ENCODE peak calls at places on chromosomes 6 and 20, in six cellular contexts. One of them, this sample, is unnamed.

GRCh38 chr6:107634147-107635057 is 144.5 kb downstream of the SOBP start:
- DNase-seq in HT-29: no peak
- DNase-seq in activated CD4-positive, alpha-beta T cell treated with anti-CD3 and anti-CD28 coated beads, Interleukin-2, amount 50 U/mL, for 24 hours: no peak
- DNase-seq in A549: no peak
- DNase-seq in psoas muscle: peak; percentile 27
- DNase-seq in activated B cell treated with CpG ODN at 0.5 μM for 24 hours: peak; percentile 37
- DNase-seq in this sample: no peak

GRCh38 chr20:30811896-30812671 is 445.4 kb upstream of the DEFB115 start:
- DNase-seq in HT-29: no peak
- DNase-seq in activated CD4-positive, alpha-beta T cell treated with anti-CD3 and anti-CD28 coated beads, Interleukin-2, amount 50 U/mL, for 24 hours: no peak
- DNase-seq in A549: no peak
- DNase-seq in psoas muscle: no peak
- DNase-seq in activated B cell treated with CpG ODN at 0.5 μM for 24 hours: no peak
- DNase-seq in this sample: no peak

GRCh38 chr20:45368221-45368980 is 5.4 kb downstream of the SYS1 start:
- DNase-seq in HT-29: no peak
- DNase-seq in activated CD4-positive, alpha-beta T cell treated with anti-CD3 and anti-CD28 coated beads, Interleukin-2, amount 50 U/mL, for 24 hours: no peak
- DNase-seq in A549: no peak
- DNase-seq in psoas muscle: no peak
- DNase-seq in activated B cell treated with CpG ODN at 0.5 μM for 24 hours: peak; percentile 52
- DNase-seq in this sample: no peak

GRCh38 chr6:42406296-42407280 is 45.1 kb downstream of the TRERF1 start:
- DNase-seq in HT-29: no peak
- DNase-seq in activated CD4-positive, alpha-beta T cell treated with anti-CD3 and anti-CD28 coated beads, Interleukin-2, amount 50 U/mL, for 24 hours: no peak
- DNase-seq in A549: no peak
- DNase-seq in psoas muscle: no peak
- DNase-seq in activated B cell treated with CpG ODN at 0.5 μM for 24 hours: no peak
- DNase-seq in this sample: no peak

GRCh38 chr20:37336369-37337207 is 9.4 kb upstream of the SRC start:
- DNase-seq in HT-29: no peak
- DNase-seq in activated CD4-positive, alpha-beta T cell treated with anti-CD3 and anti-CD28 coated beads, Interleukin-2, amount 50 U/mL, for 24 hours: peak; percentile 27
- DNase-seq in A549: no peak
- DNase-seq in psoas muscle: peak; percentile 56
- DNase-seq in activated B cell treated with CpG ODN at 0.5 μM for 24 hours: peak; percentile 50
- DNase-seq in this sample: no peak

GRCh38 chr6:99522531-99522930 is 7.3 kb upstream of the USP45 start:
- DNase-seq in HT-29: no peak
- DNase-seq in activated CD4-positive, alpha-beta T cell treated with anti-CD3 and anti-CD28 coated beads, Interleukin-2, amount 50 U/mL, for 24 hours: no peak
- DNase-seq in A549: peak; percentile 68
- DNase-seq in psoas muscle: peak; percentile 22
- DNase-seq in activated B cell treated with CpG ODN at 0.5 μM for 24 hours: no peak
- DNase-seq in this sample: no peak

GRCh38 chr6:134207431-134207830 is 110.5 kb downstream of the SGK1 start:
- DNase-seq in HT-29: no peak
- DNase-seq in activated CD4-positive, alpha-beta T cell treated with anti-CD3 and anti-CD28 coated beads, Interleukin-2, amount 50 U/mL, for 24 hours: no peak
- DNase-seq in A549: no peak
- DNase-seq in psoas muscle: no peak
- DNase-seq in activated B cell treated with CpG ODN at 0.5 μM for 24 hours: no peak
- DNase-seq in this sample: no peak

GRCh38 chr6:28337103-28337520 is 1.2 kb upstream of the ZSCAN31 start:
- DNase-seq in HT-29: no peak
- DNase-seq in activated CD4-positive, alpha-beta T cell treated with anti-CD3 and anti-CD28 coated beads, Interleukin-2, amount 50 U/mL, for 24 hours: no peak
- DNase-seq in A549: no peak
- DNase-seq in psoas muscle: no peak
- DNase-seq in activated B cell treated with CpG ODN at 0.5 μM for 24 hours: no peak
- DNase-seq in this sample: no peak

GRCh38 chr6:4066029-4066755 is 12.7 kb downstream of the FAM217A start:
- DNase-seq in HT-29: peak; percentile 6
- DNase-seq in activated CD4-positive, alpha-beta T cell treated with anti-CD3 and anti-CD28 coated beads, Interleukin-2, amount 50 U/mL, for 24 hours: no peak
- DNase-seq in A549: no peak
- DNase-seq in psoas muscle: no peak
- DNase-seq in activated B cell treated with CpG ODN at 0.5 μM for 24 hours: no peak
- DNase-seq in this sample: no peak

GRCh38 chr20:33897313-33897912 is 86.3 kb downstream of the CHMP4B start:
- DNase-seq in HT-29: peak; percentile 27
- DNase-seq in activated CD4-positive, alpha-beta T cell treated with anti-CD3 and anti-CD28 coated beads, Interleukin-2, amount 50 U/mL, for 24 hours: no peak
- DNase-seq in A549: no peak
- DNase-seq in psoas muscle: no peak
- DNase-seq in activated B cell treated with CpG ODN at 0.5 μM for 24 hours: no peak
- DNase-seq in this sample: no peak

GRCh38 chr6:139316622-139317317 is 25.0 kb upstream of the TXLNB start:
- DNase-seq in HT-29: no peak
- DNase-seq in activated CD4-positive, alpha-beta T cell treated with anti-CD3 and anti-CD28 coated beads, Interleukin-2, amount 50 U/mL, for 24 hours: no peak
- DNase-seq in A549: no peak
- DNase-seq in psoas muscle: no peak
- DNase-seq in activated B cell treated with CpG ODN at 0.5 μM for 24 hours: no peak
- DNase-seq in this sample: no peak

GRCh38 chr6:51934098-51934497 is 153.3 kb downstream of the PKHD1 start:
- DNase-seq in HT-29: peak; percentile 41
- DNase-seq in activated CD4-positive, alpha-beta T cell treated with anti-CD3 and anti-CD28 coated beads, Interleukin-2, amount 50 U/mL, for 24 hours: no peak
- DNase-seq in A549: peak; percentile 31
- DNase-seq in psoas muscle: no peak
- DNase-seq in activated B cell treated with CpG ODN at 0.5 μM for 24 hours: no peak
- DNase-seq in this sample: no peak

GRCh38 chr20:48129319-48129973 is 344.2 kb upstream of the SULF2 start:
- DNase-seq in HT-29: no peak
- DNase-seq in activated CD4-positive, alpha-beta T cell treated with anti-CD3 and anti-CD28 coated beads, Interleukin-2, amount 50 U/mL, for 24 hours: no peak
- DNase-seq in A549: no peak
- DNase-seq in psoas muscle: no peak
- DNase-seq in activated B cell treated with CpG ODN at 0.5 μM for 24 hours: no peak
- DNase-seq in this sample: no peak

GRCh38 chr6:43878823-43879495 is 108.9 kb downstream of the VEGFA start:
- DNase-seq in HT-29: peak; percentile 57
- DNase-seq in activated CD4-positive, alpha-beta T cell treated with anti-CD3 and anti-CD28 coated beads, Interleukin-2, amount 50 U/mL, for 24 hours: no peak
- DNase-seq in A549: no peak
- DNase-seq in psoas muscle: no peak
- DNase-seq in activated B cell treated with CpG ODN at 0.5 μM for 24 hours: no peak
- DNase-seq in this sample: no peak

GRCh38 chr6:165708985-165709576 is 46.0 kb upstream of the PDE10A start:
- DNase-seq in HT-29: no peak
- DNase-seq in activated CD4-positive, alpha-beta T cell treated with anti-CD3 and anti-CD28 coated beads, Interleukin-2, amount 50 U/mL, for 24 hours: no peak
- DNase-seq in A549: no peak
- DNase-seq in psoas muscle: no peak
- DNase-seq in activated B cell treated with CpG ODN at 0.5 μM for 24 hours: no peak
- DNase-seq in this sample: no peak

GRCh38 chr20:57659789-57660509 is 39.7 kb upstream of the ZBP1 start:
- DNase-seq in HT-29: no peak
- DNase-seq in activated CD4-positive, alpha-beta T cell treated with anti-CD3 and anti-CD28 coated beads, Interleukin-2, amount 50 U/mL, for 24 hours: no peak
- DNase-seq in A549: no peak
- DNase-seq in psoas muscle: no peak
- DNase-seq in activated B cell treated with CpG ODN at 0.5 μM for 24 hours: peak; percentile 14
- DNase-seq in this sample: no peak

GRCh38 chr6:38271081-38271480 is 368.6 kb downstream of the BTBD9 start:
- DNase-seq in HT-29: no peak
- DNase-seq in activated CD4-positive, alpha-beta T cell treated with anti-CD3 and anti-CD28 coated beads, Interleukin-2, amount 50 U/mL, for 24 hours: no peak
- DNase-seq in A549: no peak
- DNase-seq in psoas muscle: no peak
- DNase-seq in activated B cell treated with CpG ODN at 0.5 μM for 24 hours: no peak
- DNase-seq in this sample: no peak

GRCh38 chr6:168675933-168676551 is 235.1 kb downstream of the SMOC2 start:
- DNase-seq in HT-29: no peak
- DNase-seq in activated CD4-positive, alpha-beta T cell treated with anti-CD3 and anti-CD28 coated beads, Interleukin-2, amount 50 U/mL, for 24 hours: no peak
- DNase-seq in A549: no peak
- DNase-seq in psoas muscle: no peak
- DNase-seq in activated B cell treated with CpG ODN at 0.5 μM for 24 hours: no peak
- DNase-seq in this sample: no peak

GRCh38 chr6:139422105-139423036 is 47.9 kb upstream of the CITED2 start:
- DNase-seq in HT-29: no peak
- DNase-seq in activated CD4-positive, alpha-beta T cell treated with anti-CD3 and anti-CD28 coated beads, Interleukin-2, amount 50 U/mL, for 24 hours: no peak
- DNase-seq in A549: no peak
- DNase-seq in psoas muscle: no peak
- DNase-seq in activated B cell treated with CpG ODN at 0.5 μM for 24 hours: no peak
- DNase-seq in this sample: no peak

This sample was measured in NCI-H1048.